ENCODE peak calls at places on chromosomes 11 and 22, in nine cellular contexts. One of them, this sample, is unnamed.

GRCh38 chr22:38228873-38229740 is 27.3 kb downstream of the MAFF start:
- DNase-seq in left ventricle myocardium inferior: no peak
- DNase-seq in coronary artery: no peak
- DNase-seq in choroid plexus epithelial cell: peak
- DNase-seq in HepG2: peak
- DNase-seq in type B pancreatic cell: no peak
- DNase-seq in RWPE2: peak
- DNase-seq in HFF-Myc: no peak
- DNase-seq in GM12865: no peak
- DNase-seq in this sample: no peak

GRCh38 chr22:50708996-50709395 is 29.0 kb upstream of the ACR start:
- DNase-seq in HFF-Myc: no peak
- DNase-seq in coronary artery: no peak
- DNase-seq in RWPE2: no peak
- DNase-seq in choroid plexus epithelial cell: no peak
- DNase-seq in GM12865: no peak
- DNase-seq in left ventricle myocardium inferior: no peak
- DNase-seq in HepG2: no peak
- DNase-seq in type B pancreatic cell: no peak
- DNase-seq in this sample: no peak

GRCh38 chr22:28019360-28019759 is 100.3 kb upstream of the PITPNB start:
- DNase-seq in HepG2: no peak
- DNase-seq in choroid plexus epithelial cell: no peak
- DNase-seq in GM12865: no peak
- DNase-seq in HFF-Myc: no peak
- DNase-seq in left ventricle myocardium inferior: peak
- DNase-seq in type B pancreatic cell: no peak
- DNase-seq in coronary artery: no peak
- DNase-seq in RWPE2: peak
- DNase-seq in this sample: no peak

GRCh38 chr11:128180446-128181089 is 406.8 kb downstream of the ETS1 start:
- DNase-seq in left ventricle myocardium inferior: no peak
- DNase-seq in type B pancreatic cell: no peak
- DNase-seq in GM12865: no peak
- DNase-seq in coronary artery: no peak
- DNase-seq in HFF-Myc: peak
- DNase-seq in HepG2: no peak
- DNase-seq in choroid plexus epithelial cell: peak
- DNase-seq in RWPE2: peak
- DNase-seq in this sample: no peak

GRCh38 chr11:101797335-101797734 is 117.5 kb upstream of the CEP126 start:
- DNase-seq in choroid plexus epithelial cell: peak
- DNase-seq in HepG2: no peak
- DNase-seq in left ventricle myocardium inferior: no peak
- DNase-seq in type B pancreatic cell: no peak
- DNase-seq in coronary artery: no peak
- DNase-seq in HFF-Myc: no peak
- DNase-seq in RWPE2: no peak
- DNase-seq in GM12865: no peak
- DNase-seq in this sample: no peak

GRCh38 chr11:102458531-102458930 is 6.0 kb upstream of the TMEM123 start:
- DNase-seq in left ventricle myocardium inferior: no peak
- DNase-seq in GM12865: no peak
- DNase-seq in RWPE2: no peak
- DNase-seq in type B pancreatic cell: no peak
- DNase-seq in coronary artery: no peak
- DNase-seq in choroid plexus epithelial cell: no peak
- DNase-seq in HFF-Myc: no peak
- DNase-seq in HepG2: peak
- DNase-seq in this sample: no peak

GRCh38 chr11:75425422-75425821 is 7.6 kb downstream of the KLHL35 start:
- DNase-seq in HFF-Myc: no peak
- DNase-seq in type B pancreatic cell: no peak
- DNase-seq in coronary artery: no peak
- DNase-seq in GM12865: no peak
- DNase-seq in HepG2: no peak
- DNase-seq in RWPE2: peak
- DNase-seq in left ventricle myocardium inferior: no peak
- DNase-seq in choroid plexus epithelial cell: no peak
- DNase-seq in this sample: no peak

GRCh38 chr11:56750190-56750589 is 1.7 kb upstream of the OR9G4 start:
- DNase-seq in coronary artery: no peak
- DNase-seq in type B pancreatic cell: no peak
- DNase-seq in choroid plexus epithelial cell: no peak
- DNase-seq in HepG2: peak
- DNase-seq in RWPE2: no peak
- DNase-seq in HFF-Myc: no peak
- DNase-seq in GM12865: no peak
- DNase-seq in left ventricle myocardium inferior: no peak
- DNase-seq in this sample: no peak

GRCh38 chr11:84289381-84289906 is 1003.3 kb upstream of the CCDC90B start:
- DNase-seq in left ventricle myocardium inferior: no peak
- DNase-seq in HepG2: no peak
- DNase-seq in HFF-Myc: no peak
- DNase-seq in type B pancreatic cell: no peak
- DNase-seq in RWPE2: no peak
- DNase-seq in GM12865: peak
- DNase-seq in choroid plexus epithelial cell: peak
- DNase-seq in coronary artery: no peak
- DNase-seq in this sample: no peak

GRCh38 chr11:76698321-76699043 is 27.9 kb upstream of the LRRC32 start:
- DNase-seq in HepG2: no peak
- DNase-seq in coronary artery: no peak
- DNase-seq in left ventricle myocardium inferior: no peak
- DNase-seq in HFF-Myc: no peak
- DNase-seq in RWPE2: no peak
- DNase-seq in GM12865: peak
- DNase-seq in type B pancreatic cell: no peak
- DNase-seq in choroid plexus epithelial cell: no peak
- DNase-seq in this sample: no peak

GRCh38 chr11:110279881-110280280 is 16.5 kb downstream of the RDX start:
- DNase-seq in HepG2: no peak
- DNase-seq in GM12865: no peak
- DNase-seq in RWPE2: no peak
- DNase-seq in coronary artery: no peak
- DNase-seq in left ventricle myocardium inferior: no peak
- DNase-seq in type B pancreatic cell: no peak
- DNase-seq in HFF-Myc: no peak
- DNase-seq in choroid plexus epithelial cell: no peak
- DNase-seq in this sample: no peak

GRCh38 chr22:46105494-46106278 is 44.6 kb upstream of the PPARA start:
- DNase-seq in coronary artery: no peak
- DNase-seq in RWPE2: peak
- DNase-seq in choroid plexus epithelial cell: peak
- DNase-seq in HepG2: peak
- DNase-seq in type B pancreatic cell: no peak
- DNase-seq in HFF-Myc: no peak
- DNase-seq in left ventricle myocardium inferior: peak
- DNase-seq in GM12865: no peak
- DNase-seq in this sample: no peak

GRCh38 chr11:23226331-23226909 is 366.1 kb upstream of the CCDC179 start:
- DNase-seq in GM12865: no peak
- DNase-seq in left ventricle myocardium inferior: no peak
- DNase-seq in HFF-Myc: peak
- DNase-seq in coronary artery: no peak
- DNase-seq in choroid plexus epithelial cell: peak
- DNase-seq in HepG2: no peak
- DNase-seq in type B pancreatic cell: no peak
- DNase-seq in RWPE2: no peak
- DNase-seq in this sample: no peak

GRCh38 chr11:15119826-15120225 is 5.1 kb downstream of the INSC start:
- DNase-seq in HFF-Myc: no peak
- DNase-seq in coronary artery: no peak
- DNase-seq in choroid plexus epithelial cell: no peak
- DNase-seq in type B pancreatic cell: no peak
- DNase-seq in left ventricle myocardium inferior: no peak
- DNase-seq in RWPE2: no peak
- DNase-seq in HepG2: no peak
- DNase-seq in GM12865: no peak
- DNase-seq in this sample: no peak

GRCh38 chr11:129023968-129024676 is 81.5 kb upstream of the TP53AIP1 start:
- DNase-seq in type B pancreatic cell: no peak
- DNase-seq in HFF-Myc: no peak
- DNase-seq in RWPE2: peak
- DNase-seq in left ventricle myocardium inferior: no peak
- DNase-seq in GM12865: no peak
- DNase-seq in choroid plexus epithelial cell: peak
- DNase-seq in coronary artery: no peak
- DNase-seq in HepG2: no peak
- DNase-seq in this sample: no peak

GRCh38 chr11:45457649-45458048 is 171.5 kb upstream of the SYT13 start:
- DNase-seq in GM12865: no peak
- DNase-seq in type B pancreatic cell: no peak
- DNase-seq in RWPE2: no peak
- DNase-seq in coronary artery: no peak
- DNase-seq in left ventricle myocardium inferior: no peak
- DNase-seq in HFF-Myc: no peak
- DNase-seq in HepG2: no peak
- DNase-seq in choroid plexus epithelial cell: peak
- DNase-seq in this sample: no peak

GRCh38 chr11:69372589-69373250 is 78.8 kb downstream of the MYEOV start:
- DNase-seq in HFF-Myc: no peak
- DNase-seq in GM12865: no peak
- DNase-seq in choroid plexus epithelial cell: no peak
- DNase-seq in HepG2: no peak
- DNase-seq in type B pancreatic cell: no peak
- DNase-seq in left ventricle myocardium inferior: peak
- DNase-seq in RWPE2: peak
- DNase-seq in coronary artery: peak
- DNase-seq in this sample: no peak

GRCh38 chr11:20031155-20032001 is 128.9 kb downstream of the DBX1 start:
- DNase-seq in left ventricle myocardium inferior: no peak
- DNase-seq in choroid plexus epithelial cell: peak
- DNase-seq in HepG2: peak
- DNase-seq in RWPE2: no peak
- DNase-seq in coronary artery: no peak
- DNase-seq in type B pancreatic cell: no peak
- DNase-seq in HFF-Myc: no peak
- DNase-seq in GM12865: no peak
- DNase-seq in this sample: no peak

GRCh38 chr22:40401981-40402406 is 31.6 kb downstream of the SGSM3 start:
- DNase-seq in choroid plexus epithelial cell: no peak
- DNase-seq in GM12865: no peak
- DNase-seq in type B pancreatic cell: no peak
- DNase-seq in RWPE2: no peak
- DNase-seq in HepG2: no peak
- DNase-seq in coronary artery: no peak
- DNase-seq in HFF-Myc: no peak
- DNase-seq in left ventricle myocardium inferior: no peak
- DNase-seq in this sample: no peak

DNA sequence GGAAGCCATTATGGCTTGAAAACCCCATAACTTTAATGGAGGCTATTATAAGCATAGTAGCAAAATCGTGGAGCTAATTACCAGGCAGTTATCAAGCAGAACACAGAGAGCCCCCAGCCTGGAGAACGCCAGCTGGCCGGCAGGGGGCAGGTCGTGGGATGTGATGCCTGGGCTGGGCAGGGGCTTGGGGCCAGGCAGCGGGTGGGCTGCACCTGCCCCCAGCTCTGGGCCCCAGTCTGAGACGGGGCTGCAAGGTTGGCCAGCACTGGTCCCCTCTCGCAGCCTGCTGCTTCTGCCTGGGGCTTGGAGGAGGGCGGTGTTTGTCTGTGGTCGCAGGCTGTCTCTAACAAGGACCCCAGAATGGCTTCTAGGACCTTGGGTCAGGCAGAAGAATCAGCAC is 20.9 kb downstream of the B3GAT1 start:
- DNase-seq in GM12865: no peak
- DNase-seq in HepG2: no peak
- DNase-seq in HFF-Myc: no peak
- DNase-seq in coronary artery: no peak
- DNase-seq in type B pancreatic cell: no peak
- DNase-seq in RWPE2: no peak
- DNase-seq in left ventricle myocardium inferior: no peak
- DNase-seq in choroid plexus epithelial cell: no peak
- DNase-seq in this sample: no peak
- TF ChIP-seq CTCF in GM12865: no peak
- TF ChIP-seq CTCF in HepG2: no peak
- TF ChIP-seq CTCF in HFF-Myc: no peak
- TF ChIP-seq CTCF in coronary artery: no peak
- TF ChIP-seq CTCF in type B pancreatic cell: no peak
- TF ChIP-seq CTCF in RWPE2: no peak
- TF ChIP-seq CTCF in left ventricle myocardium inferior: no peak
- TF ChIP-seq CTCF in choroid plexus epithelial cell: no peak
- TF ChIP-seq CTCF in this sample: no peak

DNA sequence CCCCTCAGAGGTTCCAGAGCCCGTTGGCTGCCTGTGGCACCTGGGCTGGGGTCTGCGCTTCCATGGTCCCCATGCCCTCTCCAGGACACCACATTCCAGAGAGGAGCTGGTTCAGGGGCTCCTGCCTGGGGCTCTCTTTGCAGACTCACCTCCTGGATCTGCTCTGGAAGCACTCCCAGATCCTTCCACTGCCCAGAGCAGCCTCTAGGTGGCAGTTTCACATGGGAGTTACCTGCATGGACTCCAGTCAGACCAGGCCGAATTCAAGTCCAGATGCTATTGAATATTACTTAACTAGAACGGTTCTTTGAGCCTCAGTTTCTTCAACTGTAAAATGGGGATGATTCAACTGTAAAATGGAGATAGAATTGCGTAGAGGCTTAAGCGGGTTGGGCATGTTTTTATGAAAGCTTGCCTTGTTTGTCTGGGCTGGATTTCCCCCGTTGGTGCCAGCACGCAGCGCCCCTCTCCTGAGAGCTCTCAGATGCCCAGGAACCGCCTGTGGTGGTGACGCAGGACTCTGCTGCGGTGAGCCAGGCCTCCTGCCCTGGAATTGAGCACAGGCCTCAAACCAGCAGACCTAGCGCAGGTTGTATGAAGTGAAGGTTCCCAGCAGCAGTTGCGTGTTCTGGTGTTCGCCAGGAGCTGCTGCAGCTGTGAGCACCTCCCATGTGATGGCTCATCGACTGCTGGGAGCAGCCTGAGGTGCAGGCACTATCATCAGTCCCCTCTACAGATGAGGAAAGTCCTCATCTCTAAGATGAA is 44.2 kb downstream of the LMO1 start:
- DNase-seq in type B pancreatic cell: no peak
- DNase-seq in coronary artery: no peak
- DNase-seq in left ventricle myocardium inferior: no peak
- DNase-seq in HFF-Myc: peak
- DNase-seq in GM12865: peak
- DNase-seq in choroid plexus epithelial cell: peak
- DNase-seq in RWPE2: no peak
- DNase-seq in HepG2: peak
- DNase-seq in this sample: no peak
- TF ChIP-seq CTCF in type B pancreatic cell: peak
- TF ChIP-seq CTCF in coronary artery: peak
- TF ChIP-seq CTCF in left ventricle myocardium inferior: peak
- TF ChIP-seq CTCF in HFF-Myc: peak
- TF ChIP-seq CTCF in GM12865: peak
- TF ChIP-seq CTCF in choroid plexus epithelial cell: peak
- TF ChIP-seq CTCF in RWPE2: peak
- TF ChIP-seq CTCF in HepG2: peak
- TF ChIP-seq CTCF in this sample: peak

GRCh38 chr11:116840224-116840745 is 2.9 kb upstream of the APOA1 start:
- DNase-seq in left ventricle myocardium inferior: no peak
- DNase-seq in RWPE2: no peak
- DNase-seq in coronary artery: no peak
- DNase-seq in choroid plexus epithelial cell: peak
- DNase-seq in HepG2: peak
- DNase-seq in GM12865: peak
- DNase-seq in HFF-Myc: no peak
- DNase-seq in type B pancreatic cell: no peak
- DNase-seq in this sample: no peak
- TF ChIP-seq CTCF in left ventricle myocardium inferior: peak
- TF ChIP-seq CTCF in RWPE2: no peak
- TF ChIP-seq CTCF in coronary artery: no peak
- TF ChIP-seq CTCF in choroid plexus epithelial cell: peak
- TF ChIP-seq CTCF in HepG2: peak
- TF ChIP-seq CTCF in GM12865: peak
- TF ChIP-seq CTCF in HFF-Myc: peak
- TF ChIP-seq CTCF in type B pancreatic cell: no peak
- TF ChIP-seq CTCF in this sample: no peak

GRCh38 chr22:32951081-32951806 is 106.9 kb downstream of the SYN3 start:
- DNase-seq in type B pancreatic cell: no peak
- DNase-seq in HFF-Myc: no peak
- DNase-seq in left ventricle myocardium inferior: no peak
- DNase-seq in GM12865: no peak
- DNase-seq in HepG2: no peak
- DNase-seq in coronary artery: no peak
- DNase-seq in choroid plexus epithelial cell: no peak
- DNase-seq in RWPE2: no peak
- DNase-seq in this sample: no peak
- TF ChIP-seq CTCF in type B pancreatic cell: peak
- TF ChIP-seq CTCF in HFF-Myc: peak
- TF ChIP-seq CTCF in left ventricle myocardium inferior: no peak
- TF ChIP-seq CTCF in GM12865: no peak
- TF ChIP-seq CTCF in HepG2: peak
- TF ChIP-seq CTCF in coronary artery: no peak
- TF ChIP-seq CTCF in choroid plexus epithelial cell: peak
- TF ChIP-seq CTCF in RWPE2: no peak
- TF ChIP-seq CTCF in this sample: peak

This sample was measured in neural crest cell.